ENCODE peak calls at places on chromosomes 3 and 15, in six cellular contexts. Z is AG10803, V is lower lobe of right lung, N is thyroid gland, C is astrocyte of the spinal cord, A is prostate gland. O is an unnamed sample.

GRCh38 chr15:80710635-80711553 is 15.8 kb downstream of the ABHD17C start:
- DNase-seq in N (no peak), C (peak), V (no peak), A (no peak), Z (no peak), O (no peak)

GRCh38 chr15:58117619-58118018 is 20.6 kb upstream of the AQP9 start:
- DNase-seq in Z (no peak), N (no peak), C (no peak), A (no peak), V (no peak), O (no peak)

GRCh38 chr15:84819291-84819768 is 2.2 kb downstream of the ALPK3 start:
- DNase-seq in N (peak), Z (no peak), C (no peak), V (no peak), A (no peak), O (no peak)

GRCh38 chr3:39548282-39548681 is 80.8 kb downstream of the MOBP start:
- DNase-seq in N (no peak), V (no peak), A (no peak), C (no peak), Z (peak), O (no peak)

GRCh38 chr3:47916201-47916600 is 100.0 kb downstream of the MAP4 start:
- DNase-seq in C (no peak), A (no peak), Z (no peak), N (no peak), V (no peak), O (no peak)

GRCh38 chr3:2517479-2518188 is 419.0 kb downstream of the CNTN4 start:
- DNase-seq in N (no peak), A (no peak), V (no peak), Z (no peak), C (no peak), O (no peak)

GRCh38 chr3:194384569-194385001 is 14.5 kb downstream of the GP5 start:
- DNase-seq in Z (no peak), C (no peak), N (no peak), V (no peak), A (no peak), O (no peak)

GRCh38 chr15:53910852-53911251 is 67.4 kb upstream of the UNC13C start:
- DNase-seq in Z (no peak), A (no peak), C (no peak), V (no peak), N (peak), O (no peak)

GRCh38 chr3:9951598-9951961 is 628 bp downstream of the PRRT3 start:
- DNase-seq in C (no peak), N (no peak), Z (no peak), A (no peak), V (no peak), O (no peak)

GRCh38 chr3:9244495-9245183 is 4.8 kb downstream of the SRGAP3 start:
- DNase-seq in A (no peak), N (no peak), Z (no peak), V (no peak), C (no peak), O (no peak)

GRCh38 chr3:113954091-113954685 is 6.4 kb downstream of the ZDHHC23 start:
- DNase-seq in A (no peak), Z (no peak), N (no peak), C (no peak), V (no peak), O (no peak)

GRCh38 chr15:98505611-98506031 is 142.7 kb upstream of the IGF1R start:
- DNase-seq in C (no peak), Z (peak), N (no peak), A (peak), V (no peak), O (no peak)

GRCh38 chr3:137808015-137808414 is 43.9 kb downstream of the SOX14 start:
- DNase-seq in N (no peak), Z (no peak), A (no peak), V (no peak), C (no peak), O (no peak)

GRCh38 chr3:182241777-182242556 is 530.2 kb downstream of the SOX2 start:
- DNase-seq in N (no peak), A (no peak), V (no peak), C (peak), Z (peak), O (no peak)

GRCh38 chr3:97827741-97828471 is 6.1 kb downstream of the CRYBG3 start:
- DNase-seq in V (no peak), Z (peak), N (no peak), C (peak), A (no peak), O (no peak)

GRCh38 chr15:92327033-92327432 is 66.6 kb upstream of the ST8SIA2 start:
- DNase-seq in V (no peak), A (no peak), Z (no peak), N (no peak), C (no peak), O (no peak)
- TF ChIP-seq CTCF in V (no peak), A (no peak), Z (no peak), N (no peak), C (no peak), O (no peak)

GRCh38 chr3:32882603-32883025 is 64.8 kb downstream of the TRIM71 start:
- DNase-seq in Z (no peak), N (no peak), A (no peak), C (no peak), V (no peak), O (no peak)
- H3K4me3 ChIP-seq in Z (no peak), N (no peak), A (no peak), C (no peak), V (no peak), O (no peak)

DNA sequence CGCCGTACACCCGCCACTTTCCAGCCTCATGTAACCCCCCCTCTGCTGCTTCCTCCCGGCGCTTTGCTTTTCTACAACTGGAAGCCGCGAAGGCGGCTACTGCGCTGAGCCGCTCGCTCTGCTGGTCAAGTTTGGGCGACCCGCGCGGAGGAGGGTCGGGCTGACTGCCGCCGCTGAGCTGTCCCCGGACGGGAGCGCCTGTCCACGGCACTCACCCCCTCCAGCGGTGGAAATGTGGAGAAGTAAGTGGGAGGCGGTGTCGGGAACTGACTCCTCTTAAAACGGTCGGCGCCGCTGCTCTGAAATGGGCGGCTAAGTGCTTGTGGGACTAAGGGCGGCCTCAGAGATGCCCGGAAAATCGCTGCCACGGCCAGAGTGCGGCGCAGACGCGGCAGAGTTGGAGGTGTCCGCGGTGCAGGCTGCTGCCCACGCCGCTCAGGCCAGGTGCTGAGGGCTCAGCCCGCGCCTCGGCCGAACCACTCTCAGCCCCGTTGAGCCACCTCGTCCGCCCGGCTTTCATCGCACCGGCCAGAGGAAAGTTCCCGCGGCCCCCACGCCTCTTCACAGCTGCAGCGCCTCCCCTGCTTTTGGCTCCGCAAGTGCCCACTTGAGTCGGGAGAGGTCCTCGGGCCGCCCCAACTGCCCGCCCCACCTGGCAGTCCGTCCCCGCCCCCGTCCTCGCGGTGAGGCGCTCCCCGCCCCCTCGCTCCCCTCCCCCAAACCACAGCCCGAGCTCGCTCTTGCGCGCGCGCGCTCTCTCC is 394 bp upstream of the EPHA6 start:
- DNase-seq in C (peak), V (peak), Z (peak), N (peak), A (peak), O (no peak)
- TF ChIP-seq CTCF in C (peak), V (no peak), Z (peak), N (peak), A (no peak), O (peak)

GRCh38 chr3:189122526-189123205 is 49.1 kb upstream of the TPRG1 start:
- DNase-seq in A (no peak), V (no peak), C (no peak), Z (no peak), N (no peak), O (no peak)
- H3K4me3 ChIP-seq in A (no peak), V (peak), C (no peak), Z (no peak), N (no peak), O (no peak)

GRCh38 chr15:45660231-45660979 is 25.6 kb downstream of the SQOR start:
- DNase-seq in C (no peak), V (no peak), Z (peak), A (peak), N (no peak), O (no peak)
- TF ChIP-seq CTCF in C (no peak), V (no peak), Z (no peak), A (no peak), N (no peak), O (no peak)

DNA sequence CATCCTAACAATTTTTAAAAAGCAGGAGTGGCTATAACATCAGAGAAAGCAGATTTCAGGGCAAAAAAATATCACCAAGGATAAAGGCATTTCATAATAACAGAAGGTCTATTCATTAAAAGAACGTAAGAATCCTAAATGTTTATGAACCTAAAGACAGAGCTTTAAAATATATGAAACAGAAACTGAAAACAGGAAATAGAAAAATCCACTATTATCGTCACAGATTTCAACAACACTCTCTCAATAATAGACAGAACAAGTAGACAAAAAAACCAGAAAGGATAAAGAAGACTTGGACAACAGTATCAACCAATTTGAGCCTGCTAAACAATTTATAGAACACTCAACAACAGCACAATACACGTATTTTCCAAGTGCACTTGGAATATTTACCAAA is 71.4 kb downstream of the FBXL22 start:
- DNase-seq in N (no peak), Z (no peak), V (no peak), A (no peak), C (no peak), O (no peak)
- H3K4me3 ChIP-seq in N (no peak), Z (no peak), V (no peak), A (no peak), C (no peak), O (no peak)

DNA sequence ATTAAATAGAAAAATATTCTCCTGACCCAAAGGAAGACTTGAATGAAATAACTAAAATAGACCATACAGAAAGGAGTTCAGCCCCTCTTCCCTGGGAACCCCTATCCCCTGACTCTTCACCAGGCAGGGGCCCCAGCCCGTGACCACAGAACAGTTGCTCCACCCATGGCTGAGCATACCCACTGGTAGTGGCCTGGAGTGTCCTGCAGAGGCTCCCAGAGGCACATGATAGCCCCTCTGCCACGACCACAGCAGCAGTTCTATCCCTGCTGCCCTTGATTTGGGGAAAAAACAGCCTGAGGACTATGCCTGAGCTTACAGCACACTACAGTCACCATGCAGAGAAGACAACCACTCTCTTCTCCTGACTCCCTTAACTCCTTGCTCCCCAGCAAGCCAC is 31.8 kb downstream of the TTC14 start:
- DNase-seq in C (no peak), N (no peak), V (no peak), A (no peak), Z (no peak), O (no peak)
- TF ChIP-seq CTCF in C (no peak), N (no peak), V (no peak), A (no peak), Z (no peak), O (no peak)

GRCh38 chr15:41774873-41775417 is 661 bp downstream of the MAPKBP1 start:
- DNase-seq in N (no peak), C (no peak), A (no peak), Z (no peak), V (no peak), O (no peak)

GRCh38 chr15:41774062-41774872 is at the start of gene MAPKBP1:
- DNase-seq in N (peak), C (peak), A (peak), Z (peak), V (peak), O (peak)

GRCh38 chr15:41772720-41773331 is 1.5 kb upstream of the MAPKBP1 start:
- DNase-seq in C (peak), A (peak), V (no peak), N (peak), Z (peak), O (peak)

GRCh38 chr15:41773729-41774061 is 589 bp upstream of the MAPKBP1 start:
- DNase-seq in Z (no peak), V (no peak), A (no peak), N (no peak), C (no peak), O (no peak)

GRCh38 chr15:41773332-41773728 is 954 bp upstream of the MAPKBP1 start:
- DNase-seq in C (no peak), Z (no peak), A (no peak), N (no peak), V (no peak), O (no peak)
- H3K4me3 ChIP-seq in C (peak), Z (peak), A (no peak), N (no peak), V (peak), O (peak)

O was measured in AG09309.